ENCODE peak calls at places on chromosome 12, in five cellular contexts. U is H1, N is tibial artery, H is astrocyte, X is vagina. O is an unnamed sample.
A peak's percentile ranks its signal among the peaks of the same experiment; 100 is the strongest.

GRCh38 chr12:76037130-76038105 is 5.8 kb upstream of the PHLDA1 start:
- DNase-seq in H (peak; percentile 68), X (no peak), U (no peak), N (no peak), O (peak; percentile 73)

GRCh38 chr12:48105867-48106563 is at the start of gene SENP1:
- DNase-seq in H (peak; percentile 79), U (peak; percentile 94), N (peak; percentile 82), X (no peak), O (peak; percentile 87)

GRCh38 chr12:81245458-81245857 is 167.6 kb downstream of the ACSS3 start:
- DNase-seq in H (no peak), X (no peak), U (no peak), N (no peak), O (no peak)

GRCh38 chr12:80892597-80893445 is 44.9 kb downstream of the LIN7A start:
- DNase-seq in U (no peak), H (peak; percentile 74), X (no peak), N (no peak), O (no peak)

GRCh38 chr12:25877446-25877845 is 81.0 kb upstream of the RASSF8 start:
- DNase-seq in H (no peak), U (no peak), X (no peak), N (no peak), O (no peak)

GRCh38 chr12:9381619-9382018 is 173.4 kb upstream of the PZP start:
- DNase-seq in N (no peak), H (no peak), X (no peak), U (no peak), O (peak; percentile 12)

GRCh38 chr12:49367381-49368239 is at the start of gene SPATS2:
- DNase-seq in N (peak; percentile 92), X (no peak), U (peak; percentile 99), H (no peak), O (no peak)

GRCh38 chr12:116693259-116694227 is 44.3 kb downstream of the SPRING1 start:
- DNase-seq in X (no peak), H (no peak), N (no peak), U (no peak), O (peak; percentile 96)

GRCh38 chr12:14326699-14327098 is 38.8 kb upstream of the ATF7IP start:
- DNase-seq in H (peak; percentile 49), U (no peak), N (no peak), X (no peak), O (no peak)

GRCh38 chr12:67074072-67074471 is 195.1 kb upstream of the CAND1 start:
- DNase-seq in U (no peak), N (no peak), X (no peak), H (no peak), O (no peak)

GRCh38 chr12:122356192-122356635 is 66.3 kb downstream of the CLIP1 start:
- DNase-seq in U (peak; percentile 66), X (no peak), H (peak; percentile 22), N (peak; percentile 41), O (peak; percentile 59)

GRCh38 chr12:114809132-114809531 is 125.2 kb upstream of the TBX3 start:
- DNase-seq in U (no peak), N (no peak), H (no peak), X (no peak), O (no peak)

GRCh38 chr12:15842106-15842505 is 40.1 kb upstream of the STRAP start:
- DNase-seq in U (no peak), X (no peak), N (no peak), H (peak; percentile 90), O (no peak)

GRCh38 chr12:124188561-124189405 is 106.1 kb upstream of the RFLNA start:
- DNase-seq in X (no peak), U (no peak), H (peak; percentile 24), N (no peak), O (peak; percentile 37)

GRCh38 chr12:47939009-47939601 is 24.3 kb upstream of the TMEM106C start:
- DNase-seq in X (no peak), H (no peak), U (no peak), N (peak; percentile 16), O (peak; percentile 99)

GRCh38 chr12:54261817-54262402 is 18.0 kb downstream of the CBX5 start:
- DNase-seq in H (no peak), N (no peak), X (no peak), U (no peak), O (no peak)

GRCh38 chr12:126914170-126914796 is 1352.7 kb upstream of the TMEM132C start:
- DNase-seq in X (no peak), U (no peak), H (no peak), N (no peak), O (peak; percentile 7)

GRCh38 chr12:121448771-121449315 is 48.9 kb downstream of the RNF34 start:
- DNase-seq in N (no peak), H (no peak), U (no peak), X (no peak), O (no peak)

GRCh38 chr12:44379827-44380226 is 496.3 kb downstream of the NELL2 start:
- DNase-seq in U (no peak), X (no peak), N (no peak), H (no peak), O (no peak)

GRCh38 chr12:54932691-54933090 is 51.9 kb downstream of the TESPA1 start:
- DNase-seq in X (no peak), N (no peak), U (no peak), H (no peak), O (no peak)

GRCh38 chr12:98896938-98897337 is 251.8 kb downstream of the APAF1 start:
- DNase-seq in N (no peak), H (no peak), U (no peak), X (no peak), O (no peak)

GRCh38 chr12:24760162-24760561 is 188.7 kb downstream of the BCAT1 start:
- DNase-seq in X (no peak), H (no peak), N (no peak), U (no peak), O (no peak)

GRCh38 chr12:13141686-13142085 is 38.2 kb upstream of the GSG1 start:
- DNase-seq in U (no peak), H (no peak), X (no peak), N (no peak), O (no peak)

GRCh38 chr12:71216725-71217579 is 59.2 kb upstream of the TSPAN8 start:
- DNase-seq in N (no peak), H (peak; percentile 17), U (no peak), X (no peak), O (peak; percentile 78)

GRCh38 chr12:131555197-131555820 is 155.6 kb upstream of the SFSWAP start:
- DNase-seq in U (no peak), X (no peak), H (no peak), N (no peak), O (no peak)

GRCh38 chr12:39923364-39923763 is 182.5 kb downstream of the SLC2A13 start:
- DNase-seq in X (no peak), H (no peak), N (no peak), U (no peak), O (no peak)

DNA sequence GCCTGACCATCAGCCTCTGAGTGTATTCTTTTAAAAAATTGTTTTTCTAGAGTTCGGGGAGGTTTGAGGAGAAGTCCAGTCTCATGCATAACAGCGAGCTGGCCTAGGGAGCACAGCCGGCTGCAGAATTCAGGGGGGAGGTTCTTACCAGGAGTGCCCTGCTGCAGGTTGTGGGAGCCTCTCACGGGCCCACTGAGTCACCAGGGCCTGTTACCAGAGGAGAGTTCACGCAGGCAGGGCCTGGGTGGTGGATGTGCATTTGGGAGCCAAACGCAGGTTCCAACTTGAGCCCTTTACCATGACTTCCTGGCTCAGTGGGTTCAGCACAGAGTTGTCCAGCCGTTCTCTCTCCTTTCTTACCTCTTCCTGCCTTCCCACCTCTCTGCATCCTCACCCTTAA is 14.4 kb downstream of the CD9 start:
- DNase-seq in X (no peak), H (no peak), N (no peak), U (no peak), O (no peak)
- H3K4me1 ChIP-seq in X (peaks cover 100% of the 10 kb centered on the region), H (peaks cover 30% of the 10 kb centered on the region), N (peaks cover 63% of the 10 kb centered on the region), U (peaks cover 43% of the 10 kb centered on the region), O (peaks cover 11% of the 10 kb centered on the region)

DNA sequence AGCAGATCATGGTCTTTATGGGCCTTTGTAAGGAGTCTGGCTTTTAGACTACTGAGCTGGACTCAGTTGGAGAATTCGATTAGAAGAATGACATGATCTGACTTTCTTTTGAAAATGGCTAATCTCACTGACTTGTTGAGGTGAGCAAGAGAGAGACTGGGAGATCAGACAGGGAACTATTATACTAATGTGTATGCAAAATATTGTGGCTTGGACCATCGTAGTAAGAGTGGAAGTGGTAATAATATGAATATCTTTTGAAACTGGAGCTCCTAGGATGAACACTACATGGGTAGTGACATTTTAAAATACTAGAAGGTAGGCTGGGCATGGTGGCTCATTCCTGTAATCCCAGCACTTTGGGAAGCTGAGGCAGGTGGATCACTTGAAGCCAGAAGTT is 56.2 kb upstream of the CCT2 start:
- DNase-seq in X (no peak), U (no peak), H (no peak), N (no peak), O (no peak)
- H3K27ac ChIP-seq in X (peak overlapping the region; percentile 59), U (no peak overlapping the region), H (peak overlapping the region; percentile 77), N (peak overlapping the region; percentile 43), O (no peak overlapping the region)

DNA sequence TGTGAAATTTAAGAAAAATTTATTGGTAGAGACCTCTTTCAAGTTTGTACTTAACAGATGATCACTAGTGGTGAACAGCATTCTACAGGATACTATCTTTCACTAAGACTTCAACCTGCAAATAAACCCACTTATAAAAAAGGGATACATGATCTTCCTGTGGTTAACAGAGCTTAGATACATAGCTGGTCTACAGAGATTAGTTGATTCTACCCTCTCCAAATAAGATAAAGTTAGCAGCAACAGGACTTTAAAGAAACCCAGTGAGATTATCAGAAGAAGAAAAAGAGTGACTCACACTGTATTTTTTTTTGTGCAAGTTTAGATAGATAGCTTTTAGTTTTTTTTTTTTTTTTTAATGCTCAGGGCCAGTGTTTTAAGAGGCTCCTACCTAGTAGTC is 34.5 kb downstream of the USP44 start:
- DNase-seq in U (no peak), X (no peak), H (peak; percentile 30), N (no peak), O (no peak)
- H3K36me3 ChIP-seq in U (peaks cover 47% of the 10 kb centered on the region), X (peaks cover 27% of the 10 kb centered on the region), H (peaks cover 23% of the 10 kb centered on the region), N (peaks cover 28% of the 10 kb centered on the region), O (peaks cover 13% of the 10 kb centered on the region)

DNA sequence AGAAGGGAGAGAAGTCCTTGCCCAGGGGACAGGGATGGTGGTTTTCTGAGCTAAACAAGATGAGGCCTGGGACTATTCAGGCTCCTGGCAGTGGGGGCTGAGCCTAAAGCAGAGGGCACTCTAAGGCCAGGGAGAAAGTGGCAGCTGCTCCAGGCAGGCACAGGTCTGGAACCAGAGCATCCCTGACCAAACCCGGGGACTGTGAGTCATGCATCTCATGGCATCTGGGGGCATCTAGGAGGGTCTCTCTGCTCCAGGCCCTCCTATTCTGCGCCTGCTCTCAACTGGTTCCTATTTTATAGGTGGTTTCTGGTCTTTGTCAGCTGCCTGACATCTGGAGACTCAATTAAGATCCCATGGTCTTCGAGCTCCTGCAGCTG is 11.6 kb downstream of the KRT7 start:
- DNase-seq in X (no peak), H (no peak), U (no peak), N (no peak), O (no peak)
- H3K4me1 ChIP-seq in X (peaks cover 33% of the 10 kb centered on the region), H (peaks cover 30% of the 10 kb centered on the region), U (peaks cover 8% of the 10 kb centered on the region), N (peaks cover 56% of the 10 kb centered on the region), O (peaks cover 9% of the 10 kb centered on the region)

GRCh38 chr12:93380480-93381121 is 2.9 kb downstream of the NUDT4 start:
- DNase-seq in N (no peak), U (no peak), X (no peak), H (peak; percentile 42), O (no peak)
- H3K27ac ChIP-seq in N (peak overlapping the region; percentile 93), U (no peak overlapping the region), X (peak overlapping the region; percentile 91), H (peak overlapping the region; percentile 93), O (peak overlapping the region; percentile 54)

O was measured in small intestine.